ENCODE peak calls at places on chromosome 10, in four cellular contexts. L is NB4, H is T-helper 1 cell, G is AG09309. M is an unnamed sample.

GRCh38 chr10:71399946-71400345 is 3.2 kb downstream of the CDH23 start:
- DNase-seq in H (no peak), L (peak; percentile 32), G (no peak), M (no peak)

GRCh38 chr10:29522038-29522855 is 112.5 kb downstream of the SVIL start:
- DNase-seq in H (no peak), G (no peak), L (no peak), M (no peak)

GRCh38 chr10:33653584-33654367 is 319.3 kb upstream of the NRP1 start:
- DNase-seq in G (peak; percentile 82), L (no peak), H (no peak), M (peak; percentile 75)

GRCh38 chr10:494556-494955 is 194.9 kb downstream of the DIP2C start:
- DNase-seq in H (no peak), G (no peak), L (no peak), M (no peak)

GRCh38 chr10:19347592-19347991 is 299.0 kb downstream of the MALRD1 start:
- DNase-seq in L (no peak), G (no peak), H (no peak), M (no peak)

GRCh38 chr10:17811466-17811865 is 2.3 kb downstream of the MRC1 start:
- DNase-seq in G (no peak), L (no peak), H (no peak), M (no peak)

GRCh38 chr10:21807162-21807561 is 196.4 kb downstream of the DNAJC1 start:
- DNase-seq in L (peak; percentile 80), H (no peak), G (no peak), M (no peak)

GRCh38 chr10:62002753-62003152 is 101.3 kb downstream of the ARID5B start:
- DNase-seq in L (no peak), H (no peak), G (no peak), M (no peak)

GRCh38 chr10:102509387-102509786 is 5.6 kb downstream of the SUFU start:
- DNase-seq in G (no peak), H (no peak), L (peak; percentile 60), M (peak; percentile 42)

GRCh38 chr10:49287689-49288340 is 11.2 kb upstream of the C10orf71 start:
- DNase-seq in H (no peak), L (no peak), G (no peak), M (no peak)

GRCh38 chr10:70843333-70843732 is 27.6 kb downstream of the SGPL1 start:
- DNase-seq in G (no peak), H (no peak), L (no peak), M (no peak)

GRCh38 chr10:113961261-113961938 is 82.3 kb upstream of the ADRB1 start:
- DNase-seq in L (peak; percentile 97), H (peak; percentile 69), G (no peak), M (no peak)

GRCh38 chr10:132061030-132061429 is 4.7 kb upstream of the JAKMIP3 start:
- DNase-seq in L (no peak), G (no peak), H (no peak), M (no peak)

GRCh38 chr10:59563506-59563905 is 146.1 kb downstream of the SLC16A9 start:
- DNase-seq in G (no peak), H (no peak), L (no peak), M (no peak)

GRCh38 chr10:43700306-43700705 is 51.6 kb upstream of the ZNF32 start:
- DNase-seq in L (no peak), G (no peak), H (no peak), M (no peak)

M was measured in GM04504.